ENCODE peak calls at places on chromosomes 5 and 9, in ten cellular contexts. One of them, this sample, is unnamed.
A peak's percentile ranks its signal among the peaks of the same experiment; 100 is the strongest.

GRCh38 chr5:169302491-169303118 is 1.7 kb upstream of the SLIT3 start:
- DNase-seq in activated CD4-positive, alpha-beta T cell treated with anti-CD3 and anti-CD28 coated beads, Interleukin-2, amount 10 ng/mL, durations not matched to agents 7 days and 5 days: peak; percentile 71
- DNase-seq in A172: peak; percentile 64
- DNase-seq in AG09309: peak; percentile 62
- DNase-seq in psoas muscle: peak; percentile 67
- DNase-seq in SJSA1: peak; percentile 81
- DNase-seq in aorta: peak; percentile 90
- DNase-seq in EL: peak; percentile 77
- DNase-seq in ovary: peak; percentile 81
- DNase-seq in sciatic nerve: peak; percentile 88
- DNase-seq in this sample: peak; percentile 74

GRCh38 chr9:123339666-123340414 is 16.2 kb upstream of the CRB2 start:
- DNase-seq in activated CD4-positive, alpha-beta T cell treated with anti-CD3 and anti-CD28 coated beads, Interleukin-2, amount 10 ng/mL, durations not matched to agents 7 days and 5 days: peak; percentile 57
- DNase-seq in A172: peak; percentile 90
- DNase-seq in AG09309: no peak
- DNase-seq in psoas muscle: no peak
- DNase-seq in SJSA1: no peak
- DNase-seq in aorta: no peak
- DNase-seq in EL: no peak
- DNase-seq in ovary: no peak
- DNase-seq in sciatic nerve: no peak
- DNase-seq in this sample: no peak

GRCh38 chr5:163509288-163510040 is 4.0 kb downstream of the MAT2B start:
- DNase-seq in activated CD4-positive, alpha-beta T cell treated with anti-CD3 and anti-CD28 coated beads, Interleukin-2, amount 10 ng/mL, durations not matched to agents 7 days and 5 days: no peak
- DNase-seq in A172: peak; percentile 36
- DNase-seq in AG09309: no peak
- DNase-seq in psoas muscle: no peak
- DNase-seq in SJSA1: no peak
- DNase-seq in aorta: no peak
- DNase-seq in EL: peak; percentile 52
- DNase-seq in ovary: no peak
- DNase-seq in sciatic nerve: no peak
- DNase-seq in this sample: no peak

GRCh38 chr5:114223866-114224265 is 138.0 kb upstream of the KCNN2 start:
- DNase-seq in activated CD4-positive, alpha-beta T cell treated with anti-CD3 and anti-CD28 coated beads, Interleukin-2, amount 10 ng/mL, durations not matched to agents 7 days and 5 days: no peak
- DNase-seq in A172: peak; percentile 25
- DNase-seq in AG09309: no peak
- DNase-seq in psoas muscle: no peak
- DNase-seq in SJSA1: no peak
- DNase-seq in aorta: no peak
- DNase-seq in EL: peak; percentile 40
- DNase-seq in ovary: no peak
- DNase-seq in sciatic nerve: no peak
- DNase-seq in this sample: no peak

GRCh38 chr9:91421987-91422765 is 1.5 kb downstream of the NFIL3 start:
- DNase-seq in activated CD4-positive, alpha-beta T cell treated with anti-CD3 and anti-CD28 coated beads, Interleukin-2, amount 10 ng/mL, durations not matched to agents 7 days and 5 days: no peak
- DNase-seq in A172: peak; percentile 12
- DNase-seq in AG09309: no peak
- DNase-seq in psoas muscle: no peak
- DNase-seq in SJSA1: peak; percentile 53
- DNase-seq in aorta: no peak
- DNase-seq in EL: peak; percentile 50
- DNase-seq in ovary: peak; percentile 53
- DNase-seq in sciatic nerve: no peak
- DNase-seq in this sample: no peak

GRCh38 chr5:9168791-9169611 is 376.9 kb downstream of the SEMA5A start:
- DNase-seq in activated CD4-positive, alpha-beta T cell treated with anti-CD3 and anti-CD28 coated beads, Interleukin-2, amount 10 ng/mL, durations not matched to agents 7 days and 5 days: no peak
- DNase-seq in A172: no peak
- DNase-seq in AG09309: no peak
- DNase-seq in psoas muscle: no peak
- DNase-seq in SJSA1: no peak
- DNase-seq in aorta: no peak
- DNase-seq in EL: no peak
- DNase-seq in ovary: no peak
- DNase-seq in sciatic nerve: no peak
- DNase-seq in this sample: no peak

GRCh38 chr9:20783057-20784038 is 99.3 kb downstream of the FOCAD start:
- DNase-seq in activated CD4-positive, alpha-beta T cell treated with anti-CD3 and anti-CD28 coated beads, Interleukin-2, amount 10 ng/mL, durations not matched to agents 7 days and 5 days: no peak
- DNase-seq in A172: no peak
- DNase-seq in AG09309: no peak
- DNase-seq in psoas muscle: no peak
- DNase-seq in SJSA1: no peak
- DNase-seq in aorta: no peak
- DNase-seq in EL: no peak
- DNase-seq in ovary: no peak
- DNase-seq in sciatic nerve: no peak
- DNase-seq in this sample: no peak

GRCh38 chr5:69285448-69286116 is 47.0 kb downstream of the CCDC125 start:
- DNase-seq in activated CD4-positive, alpha-beta T cell treated with anti-CD3 and anti-CD28 coated beads, Interleukin-2, amount 10 ng/mL, durations not matched to agents 7 days and 5 days: no peak
- DNase-seq in A172: no peak
- DNase-seq in AG09309: no peak
- DNase-seq in psoas muscle: no peak
- DNase-seq in SJSA1: no peak
- DNase-seq in aorta: no peak
- DNase-seq in EL: no peak
- DNase-seq in ovary: no peak
- DNase-seq in sciatic nerve: no peak
- DNase-seq in this sample: no peak

GRCh38 chr9:34992376-34992951 is 2.9 kb downstream of the DNAJB5 start:
- DNase-seq in activated CD4-positive, alpha-beta T cell treated with anti-CD3 and anti-CD28 coated beads, Interleukin-2, amount 10 ng/mL, durations not matched to agents 7 days and 5 days: no peak
- DNase-seq in A172: peak; percentile 82
- DNase-seq in AG09309: peak; percentile 61
- DNase-seq in psoas muscle: peak; percentile 90
- DNase-seq in SJSA1: peak; percentile 46
- DNase-seq in aorta: peak; percentile 95
- DNase-seq in EL: peak; percentile 93
- DNase-seq in ovary: peak; percentile 65
- DNase-seq in sciatic nerve: no peak
- DNase-seq in this sample: peak; percentile 93

GRCh38 chr5:179226696-179227095 is 118.6 kb downstream of the ADAMTS2 start:
- DNase-seq in activated CD4-positive, alpha-beta T cell treated with anti-CD3 and anti-CD28 coated beads, Interleukin-2, amount 10 ng/mL, durations not matched to agents 7 days and 5 days: no peak
- DNase-seq in A172: no peak
- DNase-seq in AG09309: no peak
- DNase-seq in psoas muscle: no peak
- DNase-seq in SJSA1: no peak
- DNase-seq in aorta: no peak
- DNase-seq in EL: no peak
- DNase-seq in ovary: no peak
- DNase-seq in sciatic nerve: no peak
- DNase-seq in this sample: peak; percentile 5

GRCh38 chr9:128689820-128690683 is 1.0 kb downstream of the SET start:
- DNase-seq in activated CD4-positive, alpha-beta T cell treated with anti-CD3 and anti-CD28 coated beads, Interleukin-2, amount 10 ng/mL, durations not matched to agents 7 days and 5 days: peak; percentile 66
- DNase-seq in A172: no peak
- DNase-seq in AG09309: no peak
- DNase-seq in psoas muscle: no peak
- DNase-seq in SJSA1: no peak
- DNase-seq in aorta: peak; percentile 82
- DNase-seq in EL: peak; percentile 54
- DNase-seq in ovary: peak; percentile 56
- DNase-seq in sciatic nerve: no peak
- DNase-seq in this sample: no peak

GRCh38 chr9:105330755-105331154 is 86.3 kb downstream of the SLC44A1 start:
- DNase-seq in activated CD4-positive, alpha-beta T cell treated with anti-CD3 and anti-CD28 coated beads, Interleukin-2, amount 10 ng/mL, durations not matched to agents 7 days and 5 days: no peak
- DNase-seq in A172: no peak
- DNase-seq in AG09309: no peak
- DNase-seq in psoas muscle: no peak
- DNase-seq in SJSA1: no peak
- DNase-seq in aorta: no peak
- DNase-seq in EL: no peak
- DNase-seq in ovary: no peak
- DNase-seq in sciatic nerve: no peak
- DNase-seq in this sample: no peak

GRCh38 chr5:53359906-53360305 is 120.5 kb upstream of the FST start:
- DNase-seq in activated CD4-positive, alpha-beta T cell treated with anti-CD3 and anti-CD28 coated beads, Interleukin-2, amount 10 ng/mL, durations not matched to agents 7 days and 5 days: no peak
- DNase-seq in A172: peak; percentile 48
- DNase-seq in AG09309: no peak
- DNase-seq in psoas muscle: no peak
- DNase-seq in SJSA1: peak; percentile 23
- DNase-seq in aorta: no peak
- DNase-seq in EL: peak; percentile 61
- DNase-seq in ovary: no peak
- DNase-seq in sciatic nerve: no peak
- DNase-seq in this sample: no peak

GRCh38 chr5:5244581-5244980 is 104.5 kb downstream of the ADAMTS16 start:
- DNase-seq in activated CD4-positive, alpha-beta T cell treated with anti-CD3 and anti-CD28 coated beads, Interleukin-2, amount 10 ng/mL, durations not matched to agents 7 days and 5 days: no peak
- DNase-seq in A172: no peak
- DNase-seq in AG09309: no peak
- DNase-seq in psoas muscle: no peak
- DNase-seq in SJSA1: no peak
- DNase-seq in aorta: no peak
- DNase-seq in EL: no peak
- DNase-seq in ovary: no peak
- DNase-seq in sciatic nerve: no peak
- DNase-seq in this sample: no peak

GRCh38 chr5:104569621-104570020 is 1007.0 kb upstream of the NUDT12 start:
- DNase-seq in activated CD4-positive, alpha-beta T cell treated with anti-CD3 and anti-CD28 coated beads, Interleukin-2, amount 10 ng/mL, durations not matched to agents 7 days and 5 days: no peak
- DNase-seq in A172: peak; percentile 39
- DNase-seq in AG09309: no peak
- DNase-seq in psoas muscle: no peak
- DNase-seq in SJSA1: no peak
- DNase-seq in aorta: no peak
- DNase-seq in EL: no peak
- DNase-seq in ovary: no peak
- DNase-seq in sciatic nerve: no peak
- DNase-seq in this sample: no peak

GRCh38 chr5:174340221-174340620 is 294.7 kb downstream of the NSG2 start:
- DNase-seq in activated CD4-positive, alpha-beta T cell treated with anti-CD3 and anti-CD28 coated beads, Interleukin-2, amount 10 ng/mL, durations not matched to agents 7 days and 5 days: no peak
- DNase-seq in A172: peak; percentile 63
- DNase-seq in AG09309: no peak
- DNase-seq in psoas muscle: no peak
- DNase-seq in SJSA1: no peak
- DNase-seq in aorta: no peak
- DNase-seq in EL: peak; percentile 38
- DNase-seq in ovary: no peak
- DNase-seq in sciatic nerve: no peak
- DNase-seq in this sample: no peak

GRCh38 chr5:27472000-27472763 is 433.8 kb upstream of the CDH9 start:
- DNase-seq in activated CD4-positive, alpha-beta T cell treated with anti-CD3 and anti-CD28 coated beads, Interleukin-2, amount 10 ng/mL, durations not matched to agents 7 days and 5 days: peak; percentile 29
- DNase-seq in A172: peak; percentile 52
- DNase-seq in AG09309: peak; percentile 4
- DNase-seq in psoas muscle: no peak
- DNase-seq in SJSA1: no peak
- DNase-seq in aorta: no peak
- DNase-seq in EL: peak; percentile 8
- DNase-seq in ovary: no peak
- DNase-seq in sciatic nerve: no peak
- DNase-seq in this sample: no peak

GRCh38 chr9:126057869-126058467 is 268.7 kb upstream of the MVB12B start:
- DNase-seq in activated CD4-positive, alpha-beta T cell treated with anti-CD3 and anti-CD28 coated beads, Interleukin-2, amount 10 ng/mL, durations not matched to agents 7 days and 5 days: no peak
- DNase-seq in A172: no peak
- DNase-seq in AG09309: no peak
- DNase-seq in psoas muscle: no peak
- DNase-seq in SJSA1: no peak
- DNase-seq in aorta: no peak
- DNase-seq in EL: no peak
- DNase-seq in ovary: no peak
- DNase-seq in sciatic nerve: no peak
- DNase-seq in this sample: no peak

GRCh38 chr9:129027685-129028191 is 393 bp downstream of the SH3GLB2 start:
- DNase-seq in activated CD4-positive, alpha-beta T cell treated with anti-CD3 and anti-CD28 coated beads, Interleukin-2, amount 10 ng/mL, durations not matched to agents 7 days and 5 days: peak; percentile 74
- DNase-seq in A172: peak; percentile 57
- DNase-seq in AG09309: no peak
- DNase-seq in psoas muscle: no peak
- DNase-seq in SJSA1: peak; percentile 48
- DNase-seq in aorta: peak; percentile 87
- DNase-seq in EL: peak; percentile 50
- DNase-seq in ovary: peak; percentile 53
- DNase-seq in sciatic nerve: no peak
- DNase-seq in this sample: peak; percentile 32

GRCh38 chr5:124698774-124699173 is 47.7 kb downstream of the ZNF608 start:
- DNase-seq in activated CD4-positive, alpha-beta T cell treated with anti-CD3 and anti-CD28 coated beads, Interleukin-2, amount 10 ng/mL, durations not matched to agents 7 days and 5 days: no peak
- DNase-seq in A172: peak; percentile 64
- DNase-seq in AG09309: peak; percentile 3
- DNase-seq in psoas muscle: no peak
- DNase-seq in SJSA1: peak; percentile 72
- DNase-seq in aorta: no peak
- DNase-seq in EL: peak; percentile 55
- DNase-seq in ovary: no peak
- DNase-seq in sciatic nerve: no peak
- DNase-seq in this sample: no peak

GRCh38 chr5:45826055-45826454 is 129.9 kb upstream of the HCN1 start:
- DNase-seq in activated CD4-positive, alpha-beta T cell treated with anti-CD3 and anti-CD28 coated beads, Interleukin-2, amount 10 ng/mL, durations not matched to agents 7 days and 5 days: no peak
- DNase-seq in A172: no peak
- DNase-seq in AG09309: no peak
- DNase-seq in psoas muscle: no peak
- DNase-seq in SJSA1: no peak
- DNase-seq in aorta: no peak
- DNase-seq in EL: no peak
- DNase-seq in ovary: no peak
- DNase-seq in sciatic nerve: no peak
- DNase-seq in this sample: no peak

GRCh38 chr5:5419291-5420210 is 2.9 kb upstream of the ICE1 start:
- DNase-seq in activated CD4-positive, alpha-beta T cell treated with anti-CD3 and anti-CD28 coated beads, Interleukin-2, amount 10 ng/mL, durations not matched to agents 7 days and 5 days: no peak
- DNase-seq in A172: peak; percentile 66
- DNase-seq in AG09309: peak; percentile 76
- DNase-seq in psoas muscle: no peak
- DNase-seq in SJSA1: peak; percentile 60
- DNase-seq in aorta: no peak
- DNase-seq in EL: peak; percentile 87
- DNase-seq in ovary: peak; percentile 38
- DNase-seq in sciatic nerve: no peak
- DNase-seq in this sample: no peak

GRCh38 chr5:154648706-154649105 is 106.5 kb upstream of the LARP1 start:
- DNase-seq in activated CD4-positive, alpha-beta T cell treated with anti-CD3 and anti-CD28 coated beads, Interleukin-2, amount 10 ng/mL, durations not matched to agents 7 days and 5 days: no peak
- DNase-seq in A172: no peak
- DNase-seq in AG09309: no peak
- DNase-seq in psoas muscle: no peak
- DNase-seq in SJSA1: no peak
- DNase-seq in aorta: no peak
- DNase-seq in EL: no peak
- DNase-seq in ovary: no peak
- DNase-seq in sciatic nerve: no peak
- DNase-seq in this sample: no peak

GRCh38 chr5:14298126-14298847 is 155.1 kb downstream of the TRIO start:
- DNase-seq in activated CD4-positive, alpha-beta T cell treated with anti-CD3 and anti-CD28 coated beads, Interleukin-2, amount 10 ng/mL, durations not matched to agents 7 days and 5 days: no peak
- DNase-seq in A172: no peak
- DNase-seq in AG09309: peak; percentile 11
- DNase-seq in psoas muscle: no peak
- DNase-seq in SJSA1: no peak
- DNase-seq in aorta: no peak
- DNase-seq in EL: peak; percentile 22
- DNase-seq in ovary: peak; percentile 27
- DNase-seq in sciatic nerve: no peak
- DNase-seq in this sample: no peak

GRCh38 chr5:158739941-158740340 is 359.8 kb downstream of the EBF1 start:
- DNase-seq in activated CD4-positive, alpha-beta T cell treated with anti-CD3 and anti-CD28 coated beads, Interleukin-2, amount 10 ng/mL, durations not matched to agents 7 days and 5 days: no peak
- DNase-seq in A172: no peak
- DNase-seq in AG09309: no peak
- DNase-seq in psoas muscle: no peak
- DNase-seq in SJSA1: no peak
- DNase-seq in aorta: no peak
- DNase-seq in EL: no peak
- DNase-seq in ovary: peak; percentile 30
- DNase-seq in sciatic nerve: no peak
- DNase-seq in this sample: peak; percentile 55

GRCh38 chr9:7403839-7404238 is 395.7 kb downstream of the DMAC1 start:
- DNase-seq in activated CD4-positive, alpha-beta T cell treated with anti-CD3 and anti-CD28 coated beads, Interleukin-2, amount 10 ng/mL, durations not matched to agents 7 days and 5 days: no peak
- DNase-seq in A172: no peak
- DNase-seq in AG09309: no peak
- DNase-seq in psoas muscle: no peak
- DNase-seq in SJSA1: no peak
- DNase-seq in aorta: no peak
- DNase-seq in EL: no peak
- DNase-seq in ovary: no peak
- DNase-seq in sciatic nerve: no peak
- DNase-seq in this sample: no peak

GRCh38 chr5:128436825-128437224 is 101.2 kb downstream of the FBN2 start:
- DNase-seq in activated CD4-positive, alpha-beta T cell treated with anti-CD3 and anti-CD28 coated beads, Interleukin-2, amount 10 ng/mL, durations not matched to agents 7 days and 5 days: no peak
- DNase-seq in A172: peak; percentile 82
- DNase-seq in AG09309: peak; percentile 33
- DNase-seq in psoas muscle: no peak
- DNase-seq in SJSA1: peak; percentile 35
- DNase-seq in aorta: no peak
- DNase-seq in EL: peak; percentile 81
- DNase-seq in ovary: no peak
- DNase-seq in sciatic nerve: no peak
- DNase-seq in this sample: no peak

GRCh38 chr9:95101326-95101725 is 216.2 kb downstream of the FANCC start:
- DNase-seq in activated CD4-positive, alpha-beta T cell treated with anti-CD3 and anti-CD28 coated beads, Interleukin-2, amount 10 ng/mL, durations not matched to agents 7 days and 5 days: no peak
- DNase-seq in A172: no peak
- DNase-seq in AG09309: no peak
- DNase-seq in psoas muscle: no peak
- DNase-seq in SJSA1: no peak
- DNase-seq in aorta: no peak
- DNase-seq in EL: no peak
- DNase-seq in ovary: no peak
- DNase-seq in sciatic nerve: no peak
- DNase-seq in this sample: no peak

This sample was measured in tibial artery.